ENCODE peak calls at places on chromosomes 1 and 21, in four cellular contexts. One of them, this sample, is unnamed.

GRCh38 chr1:61953076-61953789 is 211.0 kb downstream of the PATJ start:
- DNase-seq in KBM-7: no peak
- DNase-seq in fibroblast of lung: no peak
- DNase-seq in GDM1: no peak
- DNase-seq in this sample: no peak

GRCh38 chr1:203590559-203590958 is 36.1 kb upstream of the ATP2B4 start:
- DNase-seq in KBM-7: no peak
- DNase-seq in fibroblast of lung: no peak
- DNase-seq in GDM1: no peak
- DNase-seq in this sample: no peak

GRCh38 chr1:1899266-1899966 is 8.5 kb upstream of the GNB1 start:
- DNase-seq in KBM-7: no peak
- DNase-seq in fibroblast of lung: no peak
- DNase-seq in GDM1: peak; percentile 80
- DNase-seq in this sample: no peak

GRCh38 chr1:204249736-204250427 is 36.1 kb upstream of the GOLT1A start:
- DNase-seq in KBM-7: no peak
- DNase-seq in fibroblast of lung: no peak
- DNase-seq in GDM1: no peak
- DNase-seq in this sample: no peak

GRCh38 chr1:37513795-37514349 is 694 bp downstream of the MEAF6 start:
- DNase-seq in KBM-7: peak; percentile 33
- DNase-seq in fibroblast of lung: peak; percentile 12
- DNase-seq in GDM1: no peak
- DNase-seq in this sample: peak; percentile 79

GRCh38 chr1:172719066-172719627 is 60.2 kb downstream of the FASLG start:
- DNase-seq in KBM-7: no peak
- DNase-seq in fibroblast of lung: peak; percentile 94
- DNase-seq in GDM1: peak; percentile 18
- DNase-seq in this sample: no peak

GRCh38 chr21:15928196-15928595 is 198.4 kb downstream of the USP25 start:
- DNase-seq in KBM-7: no peak
- DNase-seq in fibroblast of lung: no peak
- DNase-seq in GDM1: no peak
- DNase-seq in this sample: no peak

GRCh38 chr1:12009318-12010001 is 9.8 kb upstream of the MIIP start:
- DNase-seq in KBM-7: no peak
- DNase-seq in fibroblast of lung: no peak
- DNase-seq in GDM1: no peak
- DNase-seq in this sample: no peak

GRCh38 chr21:36096398-36097290 is 26.8 kb downstream of the CBR1 start:
- DNase-seq in KBM-7: no peak
- DNase-seq in fibroblast of lung: peak; percentile 27
- DNase-seq in GDM1: no peak
- DNase-seq in this sample: no peak

GRCh38 chr21:34865922-34866271 is 183.2 kb downstream of the RUNX1 start:
- DNase-seq in KBM-7: peak; percentile 54
- DNase-seq in fibroblast of lung: no peak
- DNase-seq in GDM1: no peak
- DNase-seq in this sample: no peak

GRCh38 chr1:173467426-173467825 is 9.7 kb upstream of the PRDX6 start:
- DNase-seq in KBM-7: no peak
- DNase-seq in fibroblast of lung: peak; percentile 65
- DNase-seq in GDM1: no peak
- DNase-seq in this sample: no peak

GRCh38 chr1:180611016-180611930 is 20.5 kb upstream of the XPR1 start:
- DNase-seq in KBM-7: peak; percentile 76
- DNase-seq in fibroblast of lung: peak; percentile 81
- DNase-seq in GDM1: peak; percentile 77
- DNase-seq in this sample: peak; percentile 27

GRCh38 chr1:205595861-205596260 is 36.0 kb downstream of the ELK4 start:
- DNase-seq in KBM-7: no peak
- DNase-seq in fibroblast of lung: no peak
- DNase-seq in GDM1: no peak
- DNase-seq in this sample: no peak

GRCh38 chr1:54287821-54288220 is 87.9 kb downstream of the MRPL37 start:
- DNase-seq in KBM-7: no peak
- DNase-seq in fibroblast of lung: peak; percentile 38
- DNase-seq in GDM1: no peak
- DNase-seq in this sample: no peak

GRCh38 chr1:25361901-25362300 is 23.8 kb downstream of the TMEM50A start:
- DNase-seq in KBM-7: no peak
- DNase-seq in fibroblast of lung: no peak
- DNase-seq in GDM1: no peak
- DNase-seq in this sample: no peak

GRCh38 chr1:97489834-97490233 is 431.0 kb downstream of the DPYD start:
- DNase-seq in KBM-7: no peak
- DNase-seq in fibroblast of lung: peak; percentile 29
- DNase-seq in GDM1: no peak
- DNase-seq in this sample: no peak

This sample was measured in NCI-H1417.